ENCODE peak calls at places on chromosomes 5 and 9, in six cellular contexts. V, B, E, A, F and Y are unnamed samples.
A peak's percentile ranks its signal among the peaks of the same experiment; 100 is the strongest.

GRCh38 chr9:134624119-134624826 is 17.3 kb upstream of the COL5A1 start:
- DNase-seq in V (no peak), B (no peak), E (no peak), A (no peak), F (no peak), Y (no peak)

GRCh38 chr9:37295178-37295577 is 127.3 kb upstream of the GRHPR start:
- DNase-seq in V (no peak), B (no peak), E (no peak), A (no peak), F (no peak), Y (no peak)

GRCh38 chr9:121902483-121903135 is 190.5 kb downstream of the TTLL11 start:
- DNase-seq in V (peak; percentile 52), B (no peak), E (peak; percentile 54), A (peak; percentile 85), F (no peak), Y (peak; percentile 27)

GRCh38 chr5:1779782-1780620 is 19.6 kb downstream of the MRPL36 start:
- DNase-seq in V (no peak), B (no peak), E (no peak), A (no peak), F (no peak), Y (no peak)

GRCh38 chr5:10600629-10601245 is 36.9 kb downstream of the ANKRD33B start:
- DNase-seq in V (no peak), B (no peak), E (no peak), A (no peak), F (no peak), Y (no peak)

GRCh38 chr5:171776747-171777419 is 8.7 kb upstream of the SMIM23 start:
- DNase-seq in V (no peak), B (no peak), E (no peak), A (peak; percentile 28), F (no peak), Y (no peak)

GRCh38 chr5:177982072-177982727 is 13.8 kb downstream of the PROP1 start:
- DNase-seq in V (no peak), B (no peak), E (peak; percentile 51), A (no peak), F (peak; percentile 22), Y (no peak)

GRCh38 chr5:157542282-157542966 is 33.2 kb downstream of the ADAM19 start:
- DNase-seq in V (no peak), B (no peak), E (no peak), A (no peak), F (no peak), Y (no peak)

GRCh38 chr9:37937403-37937802 is 33.5 kb upstream of the SLC25A51 start:
- DNase-seq in V (no peak), B (no peak), E (no peak), A (no peak), F (no peak), Y (no peak)

GRCh38 chr5:124599048-124599973 is 147.1 kb downstream of the ZNF608 start:
- DNase-seq in V (no peak), B (no peak), E (peak; percentile 56), A (no peak), F (no peak), Y (peak; percentile 98)

GRCh38 chr5:61303348-61303747 is 28.7 kb upstream of the ZSWIM6 start:
- DNase-seq in V (no peak), B (no peak), E (no peak), A (no peak), F (no peak), Y (no peak)

GRCh38 chr9:15182003-15182695 is 124.9 kb downstream of the TTC39B start:
- DNase-seq in V (no peak), B (no peak), E (peak; percentile 33), A (no peak), F (no peak), Y (no peak)

GRCh38 chr5:94045839-94046782 is 304.7 kb upstream of the POU5F2 start:
- DNase-seq in V (no peak), B (no peak), E (no peak), A (no peak), F (no peak), Y (no peak)

GRCh38 chr9:23431459-23431858 is 394.6 kb downstream of the ELAVL2 start:
- DNase-seq in V (no peak), B (no peak), E (no peak), A (no peak), F (no peak), Y (no peak)

GRCh38 chr9:77291714-77292113 is 114.4 kb downstream of the VPS13A start:
- DNase-seq in V (peak; percentile 6), B (no peak), E (peak; percentile 15), A (peak; percentile 46), F (no peak), Y (peak; percentile 25)

GRCh38 chr9:130459941-130460340 is 15.2 kb downstream of the ASS1 start:
- DNase-seq in V (no peak), B (no peak), E (no peak), A (no peak), F (no peak), Y (no peak)

GRCh38 chr9:129867138-129868032 is 32.1 kb downstream of the USP20 start:
- DNase-seq in V (no peak), B (no peak), E (no peak), A (no peak), F (no peak), Y (no peak)

GRCh38 chr9:33452828-33453271 is 5.5 kb upstream of the AQP3 start:
- DNase-seq in V (peak; percentile 76), B (no peak), E (peak; percentile 76), A (peak; percentile 85), F (peak; percentile 31), Y (peak; percentile 84)

GRCh38 chr5:24232929-24233328 is 411.8 kb downstream of the CDH10 start:
- DNase-seq in V (no peak), B (no peak), E (no peak), A (no peak), F (no peak), Y (no peak)

GRCh38 chr9:35552837-35553236 is 52.2 kb upstream of the TESK1 start:
- DNase-seq in V (no peak), B (no peak), E (no peak), A (no peak), F (no peak), Y (no peak)

GRCh38 chr9:111178361-111179043 is 140.2 kb upstream of the LPAR1 start:
- DNase-seq in V (peak; percentile 88), B (no peak), E (no peak), A (no peak), F (no peak), Y (peak; percentile 48)

GRCh38 chr5:169024426-169024825 is 276.5 kb downstream of the SLIT3 start:
- DNase-seq in V (no peak), B (no peak), E (no peak), A (no peak), F (no peak), Y (no peak)